ENCODE peak calls at places on chromosomes 16 and 17, in eight cellular contexts. One of them, this sample, is unnamed.

GRCh38 chr17:29243792-29244191 is 2.9 kb upstream of the CRYBA1 start:
- DNase-seq in Calu3: peak; percentile 14
- DNase-seq in kidney epithelial cell: no peak
- DNase-seq in GM23338: peak; percentile 71
- DNase-seq in mucosa of descending colon: no peak
- DNase-seq in heart left ventricle: no peak
- DNase-seq in retinal pigment epithelial cell: no peak
- DNase-seq in progenitor cell of endocrine pancreas: no peak
- DNase-seq in this sample: no peak

GRCh38 chr17:31067699-31068184 is 27.0 kb upstream of the NF1 start:
- DNase-seq in mucosa of descending colon: no peak
- DNase-seq in Calu3: no peak
- DNase-seq in heart left ventricle: no peak
- DNase-seq in progenitor cell of endocrine pancreas: no peak
- DNase-seq in retinal pigment epithelial cell: peak; percentile 38
- DNase-seq in GM23338: no peak
- DNase-seq in kidney epithelial cell: no peak
- DNase-seq in this sample: peak; percentile 2

GRCh38 chr17:30981531-30982519 is 11.0 kb downstream of the RNF135 start:
- DNase-seq in Calu3: no peak
- DNase-seq in progenitor cell of endocrine pancreas: no peak
- DNase-seq in retinal pigment epithelial cell: no peak
- DNase-seq in heart left ventricle: no peak
- DNase-seq in kidney epithelial cell: no peak
- DNase-seq in mucosa of descending colon: no peak
- DNase-seq in GM23338: no peak
- DNase-seq in this sample: no peak

GRCh38 chr17:72556944-72557826 is 436.4 kb downstream of the SOX9 start:
- DNase-seq in retinal pigment epithelial cell: no peak
- DNase-seq in kidney epithelial cell: peak; percentile 26
- DNase-seq in progenitor cell of endocrine pancreas: peak; percentile 65
- DNase-seq in heart left ventricle: peak; percentile 27
- DNase-seq in GM23338: peak; percentile 93
- DNase-seq in Calu3: peak; percentile 55
- DNase-seq in mucosa of descending colon: peak; percentile 68
- DNase-seq in this sample: no peak

GRCh38 chr17:8869416-8869815 is 1.9 kb upstream of the PIK3R6 start:
- DNase-seq in heart left ventricle: no peak
- DNase-seq in kidney epithelial cell: no peak
- DNase-seq in mucosa of descending colon: no peak
- DNase-seq in GM23338: no peak
- DNase-seq in Calu3: no peak
- DNase-seq in progenitor cell of endocrine pancreas: no peak
- DNase-seq in retinal pigment epithelial cell: no peak
- DNase-seq in this sample: no peak

GRCh38 chr17:75388476-75389030 is 16.9 kb downstream of the GRB2 start:
- DNase-seq in retinal pigment epithelial cell: no peak
- DNase-seq in mucosa of descending colon: no peak
- DNase-seq in progenitor cell of endocrine pancreas: no peak
- DNase-seq in Calu3: no peak
- DNase-seq in kidney epithelial cell: no peak
- DNase-seq in GM23338: no peak
- DNase-seq in heart left ventricle: no peak
- DNase-seq in this sample: no peak

GRCh38 chr17:80663783-80664206 is 119.2 kb downstream of the RPTOR start:
- DNase-seq in heart left ventricle: no peak
- DNase-seq in retinal pigment epithelial cell: no peak
- DNase-seq in mucosa of descending colon: peak; percentile 24
- DNase-seq in Calu3: no peak
- DNase-seq in progenitor cell of endocrine pancreas: no peak
- DNase-seq in kidney epithelial cell: no peak
- DNase-seq in GM23338: no peak
- DNase-seq in this sample: no peak

GRCh38 chr16:55046146-55046460 is 115.4 kb downstream of the IRX5 start:
- DNase-seq in kidney epithelial cell: no peak
- DNase-seq in mucosa of descending colon: no peak
- DNase-seq in progenitor cell of endocrine pancreas: no peak
- DNase-seq in Calu3: no peak
- DNase-seq in heart left ventricle: no peak
- DNase-seq in retinal pigment epithelial cell: no peak
- DNase-seq in GM23338: no peak
- DNase-seq in this sample: no peak

GRCh38 chr16:4936181-4936990 is 562 bp downstream of the PPL start:
- DNase-seq in mucosa of descending colon: peak; percentile 71
- DNase-seq in progenitor cell of endocrine pancreas: peak; percentile 69
- DNase-seq in heart left ventricle: no peak
- DNase-seq in GM23338: peak; percentile 82
- DNase-seq in kidney epithelial cell: no peak
- DNase-seq in retinal pigment epithelial cell: no peak
- DNase-seq in Calu3: peak; percentile 86
- DNase-seq in this sample: no peak

GRCh38 chr17:13544755-13545154 is 57.0 kb downstream of the HS3ST3A1 start:
- DNase-seq in Calu3: no peak
- DNase-seq in GM23338: no peak
- DNase-seq in heart left ventricle: no peak
- DNase-seq in mucosa of descending colon: no peak
- DNase-seq in retinal pigment epithelial cell: peak; percentile 71
- DNase-seq in kidney epithelial cell: no peak
- DNase-seq in progenitor cell of endocrine pancreas: no peak
- DNase-seq in this sample: no peak

GRCh38 chr17:50079334-50080095 is 15.6 kb upstream of the PDK2 start:
- DNase-seq in progenitor cell of endocrine pancreas: no peak
- DNase-seq in mucosa of descending colon: peak; percentile 88
- DNase-seq in retinal pigment epithelial cell: no peak
- DNase-seq in GM23338: peak; percentile 85
- DNase-seq in heart left ventricle: no peak
- DNase-seq in Calu3: peak; percentile 86
- DNase-seq in kidney epithelial cell: no peak
- DNase-seq in this sample: no peak

GRCh38 chr16:8885674-8886592 is 3.8 kb downstream of the LITAFD start:
- DNase-seq in progenitor cell of endocrine pancreas: no peak
- DNase-seq in heart left ventricle: no peak
- DNase-seq in kidney epithelial cell: no peak
- DNase-seq in mucosa of descending colon: peak; percentile 56
- DNase-seq in retinal pigment epithelial cell: no peak
- DNase-seq in GM23338: peak; percentile 60
- DNase-seq in Calu3: peak; percentile 36
- DNase-seq in this sample: no peak

GRCh38 chr16:82671743-82672142 is 45.0 kb downstream of the CDH13 start:
- DNase-seq in heart left ventricle: no peak
- DNase-seq in kidney epithelial cell: no peak
- DNase-seq in progenitor cell of endocrine pancreas: no peak
- DNase-seq in Calu3: no peak
- DNase-seq in retinal pigment epithelial cell: no peak
- DNase-seq in GM23338: peak; percentile 52
- DNase-seq in mucosa of descending colon: peak; percentile 31
- DNase-seq in this sample: no peak
- TF ChIP-seq CTCF in heart left ventricle: peak; percentile 39
- TF ChIP-seq CTCF in kidney epithelial cell: peak; percentile 37
- TF ChIP-seq CTCF in progenitor cell of endocrine pancreas: peak; percentile 38
- TF ChIP-seq CTCF in Calu3: no peak
- TF ChIP-seq CTCF in retinal pigment epithelial cell: peak; percentile 47
- TF ChIP-seq CTCF in GM23338: peak; percentile 81
- TF ChIP-seq CTCF in mucosa of descending colon: peak; percentile 18
- TF ChIP-seq CTCF in this sample: peak; percentile 72

GRCh38 chr17:74354123-74354522 is 7.5 kb downstream of the BTBD17 start:
- DNase-seq in progenitor cell of endocrine pancreas: peak; percentile 67
- DNase-seq in Calu3: peak; percentile 76
- DNase-seq in mucosa of descending colon: peak; percentile 77
- DNase-seq in GM23338: peak; percentile 91
- DNase-seq in kidney epithelial cell: no peak
- DNase-seq in retinal pigment epithelial cell: no peak
- DNase-seq in heart left ventricle: no peak
- DNase-seq in this sample: no peak
- TF ChIP-seq CTCF in progenitor cell of endocrine pancreas: peak; percentile 92
- TF ChIP-seq CTCF in Calu3: peak; percentile 84
- TF ChIP-seq CTCF in mucosa of descending colon: peak; percentile 60
- TF ChIP-seq CTCF in GM23338: peak; percentile 77
- TF ChIP-seq CTCF in kidney epithelial cell: peak; percentile 61
- TF ChIP-seq CTCF in retinal pigment epithelial cell: peak; percentile 74
- TF ChIP-seq CTCF in heart left ventricle: peak; percentile 62
- TF ChIP-seq CTCF in this sample: peak; percentile 63

DNA sequence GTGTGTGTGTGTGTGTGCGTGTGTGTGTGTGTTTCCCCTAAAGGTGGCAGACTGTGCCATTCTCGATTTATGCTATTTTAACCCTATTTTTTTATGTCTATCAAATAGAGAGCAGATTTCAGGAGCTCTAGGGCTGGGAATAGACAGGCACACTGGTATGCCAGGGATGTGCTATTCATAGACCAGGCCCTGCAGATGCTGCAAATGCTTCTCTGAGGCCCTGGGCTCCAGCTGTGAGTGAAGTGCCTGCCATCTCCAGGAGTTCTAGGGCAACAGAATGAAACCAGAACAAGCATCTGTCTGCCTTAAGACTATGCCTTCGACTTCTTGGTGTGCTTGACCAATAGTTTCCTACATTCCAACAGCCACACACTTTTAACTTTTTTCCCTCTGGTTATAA is 68.0 kb downstream of the MARCHF10 start:
- DNase-seq in Calu3: no peak
- DNase-seq in GM23338: peak; percentile 63
- DNase-seq in heart left ventricle: no peak
- DNase-seq in retinal pigment epithelial cell: no peak
- DNase-seq in mucosa of descending colon: no peak
- DNase-seq in progenitor cell of endocrine pancreas: no peak
- DNase-seq in kidney epithelial cell: no peak
- DNase-seq in this sample: no peak
- TF ChIP-seq CTCF in Calu3: no peak
- TF ChIP-seq CTCF in GM23338: no peak
- TF ChIP-seq CTCF in heart left ventricle: no peak
- TF ChIP-seq CTCF in retinal pigment epithelial cell: no peak
- TF ChIP-seq CTCF in mucosa of descending colon: no peak
- TF ChIP-seq CTCF in progenitor cell of endocrine pancreas: no peak
- TF ChIP-seq CTCF in kidney epithelial cell: no peak
- TF ChIP-seq CTCF in this sample: no peak

DNA sequence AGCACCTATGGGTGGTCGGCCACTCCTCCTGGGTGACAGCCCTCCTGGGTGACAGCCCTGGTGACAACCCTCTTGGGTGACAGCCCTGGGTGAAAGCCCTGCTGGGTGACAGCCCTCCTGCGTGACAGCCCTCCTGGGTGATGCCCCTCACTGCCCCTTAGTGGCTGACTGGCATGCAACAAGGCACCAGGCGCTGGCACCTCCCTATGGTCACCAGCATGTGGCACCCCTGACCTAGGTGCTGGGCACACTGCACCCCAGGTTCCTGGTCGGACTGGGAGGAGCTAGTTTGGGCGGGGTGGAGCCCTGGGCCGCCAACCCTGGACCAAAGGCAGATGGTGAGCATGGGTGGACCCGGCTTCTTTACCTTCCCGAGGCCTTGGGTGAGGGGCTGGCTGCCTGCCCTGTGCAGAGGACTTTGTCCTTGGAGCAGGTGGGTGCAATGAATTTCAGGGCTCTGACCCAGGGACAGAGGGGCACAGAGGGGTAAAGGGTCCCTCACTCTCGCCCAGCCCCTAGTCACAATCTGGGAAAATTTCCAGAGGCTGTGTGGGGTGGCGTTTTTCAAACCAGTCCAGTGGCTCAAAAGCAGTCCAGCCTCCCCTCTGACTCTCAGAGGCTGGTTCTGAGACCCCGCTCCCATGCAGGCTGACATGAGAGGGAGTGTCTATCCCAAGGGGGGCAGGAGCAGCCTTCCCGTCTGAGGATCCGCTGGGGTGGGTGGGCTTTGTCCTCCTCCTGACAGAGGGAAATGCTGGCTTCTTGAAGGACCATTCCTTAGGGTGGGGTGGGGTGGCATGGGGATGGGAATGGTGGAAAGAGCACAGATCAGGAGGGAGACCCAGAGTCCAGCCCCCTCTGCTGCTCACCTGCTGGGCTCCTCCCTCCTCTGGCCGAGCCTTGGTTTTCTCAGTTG is 25.9 kb upstream of the TNFRSF13B start:
- DNase-seq in mucosa of descending colon: peak; percentile 86
- DNase-seq in progenitor cell of endocrine pancreas: no peak
- DNase-seq in kidney epithelial cell: no peak
- DNase-seq in GM23338: no peak
- DNase-seq in heart left ventricle: no peak
- DNase-seq in Calu3: peak; percentile 91
- DNase-seq in retinal pigment epithelial cell: no peak
- DNase-seq in this sample: no peak
- TF ChIP-seq CTCF in mucosa of descending colon: peak; percentile 54
- TF ChIP-seq CTCF in progenitor cell of endocrine pancreas: no peak
- TF ChIP-seq CTCF in kidney epithelial cell: peak; percentile 4
- TF ChIP-seq CTCF in GM23338: no peak
- TF ChIP-seq CTCF in heart left ventricle: no peak
- TF ChIP-seq CTCF in Calu3: peak; percentile 95
- TF ChIP-seq CTCF in retinal pigment epithelial cell: peak; percentile 82
- TF ChIP-seq CTCF in this sample: peak; percentile 83

DNA sequence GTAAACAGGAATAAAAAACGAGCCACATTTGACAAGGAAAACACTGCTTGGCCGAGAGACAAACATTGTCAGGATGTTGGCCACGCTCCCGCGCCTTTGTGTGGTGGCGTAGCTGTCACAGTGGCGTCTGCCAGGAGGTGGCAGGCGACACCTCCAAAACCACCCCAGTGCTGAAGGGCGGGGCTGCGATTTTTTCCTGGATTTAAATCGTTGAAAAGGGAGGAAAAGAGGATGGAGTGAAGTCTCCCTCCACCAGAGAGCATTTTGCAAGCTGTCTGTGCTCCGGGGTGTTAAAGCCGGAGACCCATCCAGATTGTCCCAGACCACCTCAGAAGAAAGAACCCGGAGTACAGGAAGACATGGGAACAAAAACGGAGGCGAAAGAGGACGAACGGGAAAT is 12.7 kb downstream of the MRM3 start:
- DNase-seq in kidney epithelial cell: no peak
- DNase-seq in GM23338: peak; percentile 93
- DNase-seq in progenitor cell of endocrine pancreas: peak; percentile 43
- DNase-seq in mucosa of descending colon: peak; percentile 84
- DNase-seq in retinal pigment epithelial cell: peak; percentile 42
- DNase-seq in Calu3: peak; percentile 64
- DNase-seq in heart left ventricle: peak; percentile 88
- DNase-seq in this sample: no peak
- TF ChIP-seq CTCF in kidney epithelial cell: peak; percentile 84
- TF ChIP-seq CTCF in GM23338: peak; percentile 87
- TF ChIP-seq CTCF in progenitor cell of endocrine pancreas: peak; percentile 88
- TF ChIP-seq CTCF in mucosa of descending colon: peak; percentile 56
- TF ChIP-seq CTCF in retinal pigment epithelial cell: peak; percentile 78
- TF ChIP-seq CTCF in Calu3: peak; percentile 38
- TF ChIP-seq CTCF in heart left ventricle: peak; percentile 92
- TF ChIP-seq CTCF in this sample: peak; percentile 77

DNA sequence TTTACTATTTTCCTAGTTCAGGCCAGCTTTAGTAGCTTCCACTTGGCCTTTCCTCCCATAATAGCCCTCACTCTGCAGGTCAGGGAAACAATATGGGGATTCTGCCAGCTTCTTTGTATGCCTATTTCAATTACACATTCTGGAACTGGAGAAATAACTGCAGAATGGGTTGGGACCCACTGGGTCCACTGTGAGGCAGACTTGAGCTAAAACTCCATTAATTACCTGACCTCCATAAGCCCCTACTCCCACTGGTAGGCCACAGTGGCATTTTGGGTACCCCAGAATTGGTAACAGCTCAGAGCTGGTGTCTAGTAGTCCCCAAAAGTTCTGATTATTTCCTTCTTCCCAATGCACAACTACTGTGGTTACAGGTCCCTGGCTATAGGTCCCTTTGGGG is 16.7 kb upstream of the TENT4B start:
- DNase-seq in kidney epithelial cell: no peak
- DNase-seq in GM23338: peak; percentile 30
- DNase-seq in retinal pigment epithelial cell: no peak
- DNase-seq in mucosa of descending colon: no peak
- DNase-seq in Calu3: no peak
- DNase-seq in progenitor cell of endocrine pancreas: no peak
- DNase-seq in heart left ventricle: no peak
- DNase-seq in this sample: no peak
- TF ChIP-seq CTCF in kidney epithelial cell: no peak
- TF ChIP-seq CTCF in GM23338: peak; percentile 41
- TF ChIP-seq CTCF in retinal pigment epithelial cell: peak; percentile 25
- TF ChIP-seq CTCF in mucosa of descending colon: no peak
- TF ChIP-seq CTCF in Calu3: no peak
- TF ChIP-seq CTCF in progenitor cell of endocrine pancreas: no peak
- TF ChIP-seq CTCF in heart left ventricle: no peak
- TF ChIP-seq CTCF in this sample: peak; percentile 45

This sample was measured in epithelial cell of proximal tubule.